ENCODE peak calls at places on chromosomes 2 and 18, in five cellular contexts. A is HFFc6, B is heart right ventricle, E is A549, Z is B cell. F is an unnamed sample.

GRCh38 chr2:28247326-28247725 is 145.3 kb upstream of the FOSL2 start:
- DNase-seq in A (no peak), B (no peak), E (no peak), Z (no peak), F (peak)

GRCh38 chr2:237689569-237690131 is 62.3 kb downstream of the LRRFIP1 start:
- DNase-seq in A (no peak), B (peak), E (no peak), Z (peak), F (no peak)

GRCh38 chr2:62284980-62285379 is 89.1 kb downstream of the B3GNT2 start:
- DNase-seq in A (no peak), B (no peak), E (no peak), Z (no peak), F (no peak)

GRCh38 chr2:217979151-217979811 is 23.5 kb downstream of the TNS1 start:
- DNase-seq in A (peak), B (no peak), E (no peak), Z (no peak), F (no peak)

GRCh38 chr2:7593286-7593685 is 676.1 kb downstream of the RNF144A start:
- DNase-seq in A (no peak), B (no peak), E (no peak), Z (no peak), F (no peak)

GRCh38 chr2:149741646-149742045 is 154.1 kb upstream of the MMADHC start:
- DNase-seq in A (peak), B (no peak), E (no peak), Z (no peak), F (no peak)

GRCh38 chr2:23346781-23347180 is 38.2 kb upstream of the KLHL29 start:
- DNase-seq in A (no peak), B (no peak), E (no peak), Z (no peak), F (no peak)

GRCh38 chr2:147623328-147623727 is 221.5 kb upstream of the ACVR2A start:
- DNase-seq in A (no peak), B (no peak), E (no peak), Z (no peak), F (no peak)

GRCh38 chr2:217800433-217801114 is 202.2 kb downstream of the TNS1 start:
- DNase-seq in A (no peak), B (no peak), E (no peak), Z (no peak), F (no peak)

GRCh38 chr2:58919316-58919715 is 678.2 kb upstream of the FANCL start:
- DNase-seq in A (no peak), B (no peak), E (no peak), Z (no peak), F (no peak)

GRCh38 chr2:108594982-108595464 is 60.8 kb downstream of the LIMS1 start:
- DNase-seq in A (peak), B (no peak), E (no peak), Z (no peak), F (no peak)

GRCh38 chr2:176085861-176086771 is 2.4 kb upstream of the EVX2 start:
- DNase-seq in A (no peak), B (no peak), E (no peak), Z (peak), F (peak)

GRCh38 chr2:145028055-145028630 is 508.2 kb upstream of the ZEB2 start:
- DNase-seq in A (no peak), B (no peak), E (no peak), Z (no peak), F (no peak)

GRCh38 chr2:210541280-210541902 is 15.0 kb upstream of the CPS1 start:
- DNase-seq in A (no peak), B (no peak), E (no peak), Z (no peak), F (no peak)

GRCh38 chr18:75199327-75199726 is 9.6 kb downstream of the PTGR3 start:
- DNase-seq in A (no peak), B (no peak), E (no peak), Z (no peak), F (no peak)

GRCh38 chr18:10015941-10016819 is 102.4 kb downstream of the VAPA start:
- DNase-seq in A (peak), B (no peak), E (no peak), Z (no peak), F (no peak)

GRCh38 chr2:135043345-135043744 is 3.9 kb downstream of the MAP3K19 start:
- DNase-seq in A (no peak), B (no peak), E (no peak), Z (no peak), F (no peak)

GRCh38 chr2:239917128-239917956 is 107.8 kb downstream of the NDUFA10 start:
- DNase-seq in A (peak), B (no peak), E (no peak), Z (no peak), F (no peak)

GRCh38 chr2:26187114-26187513 is 14.2 kb downstream of the GAREM2 start:
- DNase-seq in A (no peak), B (no peak), E (no peak), Z (no peak), F (no peak)

GRCh38 chr2:20473128-20473527 is 26.3 kb downstream of the RHOB start:
- DNase-seq in A (no peak), B (peak), E (no peak), Z (peak), F (no peak)

GRCh38 chr18:74459877-74460276 is 2.8 kb upstream of the DIPK1C start:
- DNase-seq in A (no peak), B (no peak), E (peak), Z (no peak), F (no peak)

GRCh38 chr2:20050104-20050711 is 1.2 kb downstream of the LAPTM4A start:
- DNase-seq in A (peak), B (no peak), E (no peak), Z (peak), F (peak)

GRCh38 chr2:192885569-192886160 is 690.9 kb upstream of the TMEFF2 start:
- DNase-seq in A (no peak), B (no peak), E (peak), Z (no peak), F (no peak)

GRCh38 chr2:186573528-186573927 is 16.3 kb upstream of the ITGAV start:
- DNase-seq in A (no peak), B (no peak), E (no peak), Z (no peak), F (no peak)
- TF ChIP-seq CTCF in A (no peak), B (no peak), E (no peak), Z (no peak), F (no peak)

GRCh38 chr2:196846295-196846694 is 37.1 kb upstream of the C2orf66 start:
- DNase-seq in A (no peak), B (no peak), E (no peak), Z (no peak), F (no peak)
- TF ChIP-seq CTCF in A (no peak), B (no peak), E (no peak), Z (no peak), F (no peak)

GRCh38 chr2:119253114-119253702 is 29.6 kb downstream of the STEAP3 start:
- DNase-seq in A (peak), B (no peak), E (no peak), Z (peak), F (no peak)

GRCh38 chr2:119249855-119250775 is 26.5 kb downstream of the STEAP3 start:
- DNase-seq in A (no peak), B (no peak), E (no peak), Z (peak), F (no peak)

GRCh38 chr2:119250891-119251290 is 27.3 kb downstream of the STEAP3 start:
- DNase-seq in A (no peak), B (no peak), E (no peak), Z (peak), F (no peak)

GRCh38 chr2:119252186-119253113 is 28.8 kb downstream of the STEAP3 start:
- DNase-seq in A (peak), B (no peak), E (peak), Z (peak), F (no peak)

DNA sequence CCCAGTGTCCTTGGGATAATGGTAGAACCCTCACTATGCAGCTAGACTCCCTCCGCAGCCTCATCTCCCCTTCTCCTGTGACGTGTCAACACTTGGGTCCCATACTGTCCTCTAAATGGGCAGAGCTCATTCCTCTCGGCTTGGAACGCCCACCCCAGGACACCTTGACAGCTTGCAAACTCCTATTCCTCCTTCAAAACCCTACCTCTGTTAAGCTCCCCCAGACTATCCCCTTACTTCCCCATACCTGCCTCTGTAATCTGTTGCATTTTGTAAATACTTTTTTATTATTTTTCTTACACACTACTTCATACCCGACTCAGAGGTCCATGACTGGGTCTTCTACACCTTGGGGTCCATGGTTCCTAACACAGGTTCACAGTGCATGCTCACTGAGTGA is 28.0 kb downstream of the STEAP3 start:
- DNase-seq in A (no peak), B (no peak), E (no peak), Z (peak), F (no peak)
- TF ChIP-seq CTCF in A (no peak), B (no peak), E (no peak), Z (no peak), F (no peak)

DNA sequence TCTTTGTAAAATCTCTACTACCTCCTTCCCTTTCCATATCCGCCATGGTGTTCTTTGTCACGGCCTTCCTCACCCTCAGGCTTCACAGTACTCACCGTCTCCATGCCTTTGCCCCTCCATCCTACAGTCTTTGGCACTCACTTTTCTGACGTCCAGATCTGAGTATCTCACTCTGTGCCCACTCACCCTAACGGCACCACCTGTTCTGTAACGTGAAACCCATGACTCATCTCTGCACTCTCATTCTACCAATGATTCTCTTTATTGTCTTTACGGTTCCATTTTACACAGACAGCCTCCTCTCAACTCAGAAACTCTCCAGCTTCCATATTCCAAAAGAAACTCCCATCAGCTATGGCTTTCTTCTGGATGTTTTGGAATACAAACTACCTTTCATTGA is 56.7 kb downstream of the NETO1 start:
- DNase-seq in A (no peak), B (no peak), E (no peak), Z (no peak), F (no peak)
- TF ChIP-seq CTCF in A (no peak), B (no peak), E (no peak), Z (no peak), F (no peak)

GRCh38 chr18:50091495-50092249 is 103.3 kb downstream of the MYO5B start:
- DNase-seq in A (no peak), B (no peak), E (no peak), Z (no peak), F (no peak)

GRCh38 chr18:50089702-50090101 is 105.2 kb downstream of the MYO5B start:
- DNase-seq in A (no peak), B (no peak), E (no peak), Z (no peak), F (no peak)

GRCh38 chr18:50092250-50092780 is 102.6 kb downstream of the MYO5B start:
- DNase-seq in A (no peak), B (no peak), E (no peak), Z (no peak), F (no peak)

GRCh38 chr18:50093366-50093765 is 101.6 kb downstream of the MYO5B start:
- DNase-seq in A (no peak), B (no peak), E (no peak), Z (no peak), F (no peak)

DNA sequence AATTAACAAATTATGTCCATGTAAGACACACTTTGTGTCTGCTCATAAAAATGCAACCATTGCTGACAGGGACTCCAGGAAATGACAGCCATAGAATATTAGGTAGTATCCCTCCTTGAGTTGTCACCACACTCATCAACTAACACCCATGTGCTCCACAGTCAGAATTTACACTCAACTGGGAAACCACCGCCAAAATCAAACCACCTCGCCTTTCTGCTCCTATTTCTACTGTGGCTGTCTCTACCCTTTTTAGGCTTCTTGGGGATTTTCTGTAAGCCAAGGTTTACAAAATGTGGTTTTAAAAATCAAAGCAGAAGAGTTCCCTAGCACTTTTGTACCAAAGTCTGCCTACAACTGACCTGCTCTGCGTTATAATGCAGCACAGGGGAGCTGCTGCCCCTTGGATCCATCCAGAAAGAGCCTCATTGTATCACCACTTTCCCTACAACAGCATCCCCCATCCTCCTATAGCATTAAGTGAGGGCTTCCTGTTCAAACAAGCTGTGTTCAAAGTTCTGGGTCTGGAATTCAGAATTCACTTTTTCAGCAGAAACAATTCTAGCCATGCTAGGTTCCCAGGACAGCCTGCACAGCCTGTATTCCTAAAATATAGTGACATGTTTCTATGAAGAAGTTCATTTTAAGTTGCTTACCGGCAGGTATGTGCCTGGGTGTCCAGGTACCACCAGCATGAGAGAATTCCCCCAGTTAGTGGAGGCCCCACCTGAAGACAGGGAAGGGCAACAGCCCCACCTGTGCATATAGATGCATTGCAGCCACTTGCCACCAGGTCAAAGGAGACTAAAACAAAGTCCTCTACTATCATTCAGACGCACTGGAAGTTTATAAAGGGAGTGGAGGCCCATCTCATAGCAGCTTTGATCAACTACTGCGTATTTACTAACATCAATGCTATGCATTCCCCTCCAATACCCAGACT is 104.3 kb downstream of the MYO5B start:
- DNase-seq in A (no peak), B (no peak), E (no peak), Z (no peak), F (no peak)
- TF ChIP-seq CTCF in A (no peak), B (no peak), E (no peak), Z (no peak), F (no peak)

GRCh38 chr2:172995323-172996244 is 80.1 kb upstream of the MAP3K20 start:
- DNase-seq in A (peak), B (peak), E (peak), Z (no peak), F (no peak)
- TF ChIP-seq CTCF in A (peak), B (peak), E (peak), Z (no peak), F (no peak)

GRCh38 chr2:222554511-222554910 is 101.4 kb downstream of the FARSB start:
- DNase-seq in A (no peak), B (no peak), E (no peak), Z (no peak), F (no peak)

GRCh38 chr2:222545821-222546540 is 109.9 kb downstream of the FARSB start:
- DNase-seq in A (no peak), B (no peak), E (no peak), Z (no peak), F (no peak)

GRCh38 chr2:222547108-222547507 is 108.8 kb downstream of the FARSB start:
- DNase-seq in A (no peak), B (no peak), E (no peak), Z (no peak), F (no peak)

GRCh38 chr2:222548997-222549396 is 106.9 kb downstream of the FARSB start:
- DNase-seq in A (no peak), B (no peak), E (no peak), Z (no peak), F (no peak)
- TF ChIP-seq CTCF in A (no peak), B (no peak), E (no peak), Z (no peak), F (no peak)

GRCh38 chr2:227188292-227188691 is 23.9 kb downstream of the COL4A3 start:
- DNase-seq in A (peak), B (no peak), E (no peak), Z (no peak), F (no peak)

GRCh38 chr2:227192491-227192890 is 28.1 kb downstream of the COL4A3 start:
- DNase-seq in A (no peak), B (no peak), E (no peak), Z (no peak), F (no peak)

GRCh38 chr2:227186751-227187150 is 22.3 kb downstream of the COL4A3 start:
- DNase-seq in A (no peak), B (no peak), E (no peak), Z (peak), F (no peak)

GRCh38 chr2:227194219-227194618 is 29.8 kb downstream of the COL4A3 start:
- DNase-seq in A (no peak), B (no peak), E (no peak), Z (no peak), F (no peak)

GRCh38 chr2:227191367-227191766 is 26.9 kb downstream of the COL4A3 start:
- DNase-seq in A (no peak), B (no peak), E (peak), Z (no peak), F (no peak)
- TF ChIP-seq CTCF in A (no peak), B (no peak), E (no peak), Z (no peak), F (no peak)

F was measured in HL-60.